ENCODE peak calls at places on chromosomes 4 and X, in six cellular contexts. V is stimulated activated CD4-positive, alpha-beta T cell treated with anti-CD3 and anti-CD28 coated beads, Interleukin-12 subunit alpha, Interleukin-12 subunit beta, amount 100 ng/mL, for 24 hours; B is AG09319; L is BE2C; A is stimulated activated CD8-positive, alpha-beta memory T cell treated with anti-CD3 and anti-CD28 coated beads, Interleukin-15, amount 100 ng/mL, for 4 hours; Q is PC-3. Y is an unnamed sample.

GRCh38 chrX:80663331-80663730 is 146.3 kb downstream of the BRWD3 start:
- DNase-seq in A (no peak), V (no peak), L (no peak), B (no peak), Q (no peak), Y (no peak)

GRCh38 chr4:28481565-28481964 is 1620.9 kb downstream of the STIM2 start:
- DNase-seq in B (no peak), V (no peak), Q (peak), A (no peak), L (no peak), Y (no peak)

GRCh38 chr4:102981005-102981404 is 38.5 kb downstream of the SLC9B1 start:
- DNase-seq in A (no peak), V (no peak), Q (no peak), L (no peak), B (no peak), Y (no peak)

GRCh38 chrX:18792828-18793227 is 85.4 kb downstream of the PPEF1 start:
- DNase-seq in L (no peak), Q (no peak), V (no peak), B (no peak), A (no peak), Y (no peak)

GRCh38 chr4:149706942-149707341 is 108.7 kb downstream of the IQCM start:
- DNase-seq in V (no peak), B (no peak), Q (no peak), A (no peak), L (no peak), Y (no peak)

GRCh38 chrX:153971632-153972367 is at the start of gene HCFC1:
- DNase-seq in L (peak), Q (peak), A (peak), V (peak), B (peak), Y (peak)

GRCh38 chr4:71830497-71831178 is 46.8 kb upstream of the GC start:
- DNase-seq in V (no peak), B (no peak), Q (no peak), L (no peak), A (no peak), Y (peak)

GRCh38 chr4:117284736-117285135 is 199.4 kb upstream of the TRAM1L1 start:
- DNase-seq in B (no peak), Q (no peak), L (no peak), A (no peak), V (no peak), Y (no peak)

GRCh38 chrX:40685352-40685918 is 38.1 kb upstream of the CXorf38 start:
- DNase-seq in A (no peak), B (no peak), V (no peak), Q (no peak), L (no peak), Y (no peak)

GRCh38 chrX:38220024-38220935 is at the start of gene SRPX:
- DNase-seq in V (peak), L (peak), A (no peak), B (no peak), Q (peak), Y (peak)

GRCh38 chr4:143254479-143255216 is 69.9 kb downstream of the USP38 start:
- DNase-seq in L (no peak), B (no peak), Q (no peak), A (no peak), V (no peak), Y (no peak)

GRCh38 chr4:108596389-108596788 is 24.0 kb upstream of the RPL34 start:
- DNase-seq in L (no peak), B (no peak), Q (no peak), V (no peak), A (no peak), Y (no peak)

GRCh38 chr4:148874331-148874730 is 432.1 kb upstream of the NR3C2 start:
- DNase-seq in Q (peak), V (no peak), B (no peak), A (no peak), L (no peak), Y (no peak)

GRCh38 chrX:153460826-153461225 is 9.6 kb downstream of the HAUS7 start:
- DNase-seq in Q (peak), B (no peak), L (peak), A (no peak), V (peak), Y (peak)

GRCh38 chr4:94419956-94420355 is 31.8 kb upstream of the PDLIM5 start:
- DNase-seq in Q (peak), V (no peak), L (no peak), B (no peak), A (no peak), Y (no peak)

GRCh38 chr4:5992171-5993062 is 25.8 kb downstream of the C4orf50 start:
- DNase-seq in B (no peak), Q (no peak), A (no peak), L (peak), V (no peak), Y (no peak)

GRCh38 chr4:115325836-115326235 is 212.4 kb upstream of the NDST4 start:
- DNase-seq in Q (no peak), V (no peak), L (no peak), A (no peak), B (no peak), Y (no peak)

GRCh38 chr4:19971829-19972228 is 279.9 kb upstream of the SLIT2 start:
- DNase-seq in Q (peak), L (no peak), B (no peak), A (no peak), V (no peak), Y (no peak)

Y was measured in MV-4-11.